ENCODE peak calls at places on chromosomes 7 and 10, in ten cellular contexts. F, S, B, Q, L, H, V, T, R and Z are unnamed samples.
A peak's percentile ranks its signal among the peaks of the same experiment; 100 is the strongest.

GRCh38 chr7:83633516-83633915 is 15.4 kb downstream of the SEMA3E start:
- DNase-seq in F (no peak), S (no peak), B (no peak), Q (no peak), L (no peak), H (no peak), V (no peak), T (no peak), R (no peak), Z (no peak)

GRCh38 chr10:133379152-133379800 is at the start of gene PAOX:
- DNase-seq in F (peak; percentile 58), S (peak; percentile 53), B (peak; percentile 68), Q (peak; percentile 43), L (peak; percentile 63), H (peak; percentile 46), V (peak; percentile 81), T (peak; percentile 80), R (peak; percentile 55), Z (peak; percentile 75)

GRCh38 chr10:24292304-24293291 is 83.7 kb downstream of the KIAA1217 start:
- DNase-seq in F (peak; percentile 76), S (no peak), B (no peak), Q (no peak), L (no peak), H (no peak), V (no peak), T (no peak), R (no peak), Z (peak; percentile 79)

GRCh38 chr7:158281441-158281840 is 306.2 kb downstream of the PTPRN2 start:
- DNase-seq in F (no peak), S (no peak), B (no peak), Q (no peak), L (no peak), H (no peak), V (peak; percentile 1), T (no peak), R (no peak), Z (no peak)

GRCh38 chr7:27171636-27172387 is 2.3 kb downstream of the HOXA10 start:
- DNase-seq in F (peak; percentile 46), S (no peak), B (peak; percentile 38), Q (no peak), L (no peak), H (no peak), V (no peak), T (no peak), R (no peak), Z (no peak)

GRCh38 chr10:76301950-76302349 is 870.5 kb downstream of the LRMDA start:
- DNase-seq in F (no peak), S (no peak), B (no peak), Q (no peak), L (no peak), H (no peak), V (no peak), T (no peak), R (peak; percentile 24), Z (no peak)

GRCh38 chr7:80478683-80479082 is 33.2 kb downstream of the GNAT3 start:
- DNase-seq in F (no peak), S (no peak), B (no peak), Q (no peak), L (no peak), H (peak; percentile 76), V (no peak), T (no peak), R (peak; percentile 82), Z (no peak)

GRCh38 chr7:157684157-157684595 is 347.4 kb downstream of the DNAJB6 start:
- DNase-seq in F (no peak), S (no peak), B (no peak), Q (no peak), L (no peak), H (no peak), V (no peak), T (no peak), R (no peak), Z (no peak)

GRCh38 chr7:32586291-32587221 is 91.3 kb downstream of the AVL9 start:
- DNase-seq in F (no peak), S (no peak), B (no peak), Q (no peak), L (no peak), H (peak; percentile 96), V (peak; percentile 60), T (no peak), R (peak; percentile 61), Z (peak; percentile 27)

GRCh38 chr10:72218756-72219155 is 2.7 kb upstream of the ASCC1 start:
- DNase-seq in F (no peak), S (no peak), B (no peak), Q (no peak), L (no peak), H (no peak), V (no peak), T (no peak), R (no peak), Z (no peak)

GRCh38 chr10:46544989-46545791 is 11.3 kb downstream of the GPRIN2 start:
- DNase-seq in F (peak; percentile 7), S (no peak), B (no peak), Q (peak; percentile 21), L (no peak), H (no peak), V (no peak), T (no peak), R (peak; percentile 46), Z (peak; percentile 38)

GRCh38 chr7:17844514-17845196 is 95.6 kb downstream of the SNX13 start:
- DNase-seq in F (no peak), S (no peak), B (no peak), Q (no peak), L (no peak), H (peak; percentile 15), V (no peak), T (no peak), R (no peak), Z (no peak)

GRCh38 chr7:33904680-33905388 is 505 bp upstream of the BMPER start:
- DNase-seq in F (no peak), S (no peak), B (no peak), Q (no peak), L (peak; percentile 1), H (peak; percentile 59), V (peak; percentile 19), T (peak; percentile 28), R (peak; percentile 15), Z (peak; percentile 76)

GRCh38 chr10:130570119-130570518 is 433.9 kb downstream of the GLRX3 start:
- DNase-seq in F (no peak), S (no peak), B (no peak), Q (no peak), L (no peak), H (no peak), V (no peak), T (no peak), R (no peak), Z (no peak)

GRCh38 chr10:3239066-3239919 is 66.7 kb upstream of the PITRM1 start:
- DNase-seq in F (peak; percentile 46), S (peak; percentile 44), B (peak; percentile 81), Q (peak; percentile 36), L (peak; percentile 67), H (peak; percentile 68), V (peak; percentile 75), T (peak; percentile 44), R (peak; percentile 44), Z (peak; percentile 72)

GRCh38 chr7:66845382-66846095 is 75.5 kb upstream of the TMEM248 start:
- DNase-seq in F (no peak), S (no peak), B (no peak), Q (peak; percentile 5), L (no peak), H (no peak), V (no peak), T (no peak), R (no peak), Z (no peak)

GRCh38 chr7:43649755-43650274 is 66.9 kb downstream of the STK17A start:
- DNase-seq in F (no peak), S (peak; percentile 71), B (no peak), Q (peak; percentile 96), L (peak; percentile 87), H (peak; percentile 50), V (no peak), T (peak; percentile 85), R (peak; percentile 74), Z (no peak)

GRCh38 chr10:60139798-60140566 is 233.6 kb upstream of the CCDC6 start:
- DNase-seq in F (peak; percentile 35), S (no peak), B (no peak), Q (no peak), L (no peak), H (peak; percentile 72), V (no peak), T (no peak), R (peak; percentile 85), Z (no peak)

GRCh38 chr7:139681812-139682135 is 96.0 kb downstream of the HIPK2 start:
- DNase-seq in F (no peak), S (no peak), B (no peak), Q (no peak), L (no peak), H (no peak), V (no peak), T (no peak), R (no peak), Z (no peak)

DNA sequence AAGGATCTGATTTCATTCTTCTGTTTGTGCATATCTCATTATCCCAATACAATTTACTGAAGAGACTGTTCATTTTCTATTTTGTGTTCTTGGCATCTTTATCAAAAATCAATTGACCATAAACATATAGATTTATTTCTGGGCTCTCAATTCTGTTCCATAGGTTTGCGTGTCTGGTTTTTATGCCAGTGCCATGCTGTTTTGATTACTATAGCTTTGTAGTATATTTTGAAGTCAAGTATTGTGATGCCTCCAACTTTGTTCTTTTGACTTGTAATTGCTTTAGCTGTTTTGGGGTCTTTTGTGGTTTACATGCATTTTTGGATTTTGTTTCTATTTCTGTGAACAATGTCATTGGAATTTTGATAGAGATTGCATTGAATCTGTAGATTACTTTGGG is 278.8 kb downstream of the GPR158 start:
- DNase-seq in F (no peak), S (no peak), B (no peak), Q (no peak), L (no peak), H (no peak), V (no peak), T (no peak), R (no peak), Z (no peak)
- H3K4me3 ChIP-seq in F (no peak overlapping the region), S (no peak overlapping the region), B (no peak overlapping the region), Q (no peak overlapping the region), L (no peak overlapping the region), H (no peak overlapping the region), V (no peak overlapping the region), T (no peak overlapping the region), R (no peak overlapping the region), Z (no peak overlapping the region)

GRCh38 chr10:70673929-70674559 is 1.7 kb downstream of the ADAMTS14 start:
- DNase-seq in F (no peak), S (no peak), B (no peak), Q (no peak), L (no peak), H (no peak), V (no peak), T (no peak), R (no peak), Z (no peak)
- H3K4me3 ChIP-seq in F (no peak overlapping the region), S (no peak overlapping the region), B (no peak overlapping the region), Q (no peak overlapping the region), L (no peak overlapping the region), H (no peak overlapping the region), V (no peak overlapping the region), T (no peak overlapping the region), R (no peak overlapping the region), Z (no peak overlapping the region)

GRCh38 chr7:36984051-36984492 is 259.8 kb upstream of the AOAH start:
- DNase-seq in F (no peak), S (no peak), B (no peak), Q (no peak), L (no peak), H (no peak), V (no peak), T (no peak), R (no peak), Z (no peak)
- H3K4me3 ChIP-seq in F (no peak overlapping the region), S (no peak overlapping the region), B (no peak overlapping the region), Q (no peak overlapping the region), L (no peak overlapping the region), H (no peak overlapping the region), V (no peak overlapping the region), T (no peak overlapping the region), R (no peak overlapping the region), Z (no peak overlapping the region)

GRCh38 chr7:155223021-155223420 is 74.7 kb upstream of the INSIG1 start:
- DNase-seq in F (no peak), S (no peak), B (no peak), Q (no peak), L (no peak), H (no peak), V (no peak), T (no peak), R (no peak), Z (no peak)
- H3K4me3 ChIP-seq in F (no peak overlapping the region), S (no peak overlapping the region), B (no peak overlapping the region), Q (no peak overlapping the region), L (no peak overlapping the region), H (no peak overlapping the region), V (no peak overlapping the region), T (no peak overlapping the region), R (no peak overlapping the region), Z (no peak overlapping the region)